ENCODE peak calls at places on chromosomes 7 and 10, in four cellular contexts. L is HepG2, W is K562, U is GM12878. Q is an unnamed sample.

GRCh38 chr10:58756126-58756525 is 243.5 kb downstream of the BICC1 start:
- DNase-seq in L (no peak), W (no peak), U (no peak), Q (no peak)

GRCh38 chr7:47572101-47572460 is 9.8 kb downstream of the TNS3 start:
- DNase-seq in L (no peak), W (no peak), U (no peak), Q (no peak)

GRCh38 chr10:63711866-63712716 is 190.9 kb downstream of the REEP3 start:
- DNase-seq in L (peak; percentile 33), W (no peak), U (no peak), Q (peak; percentile 82)

GRCh38 chr7:91636728-91637127 is 243.8 kb downstream of the MTERF1 start:
- DNase-seq in L (no peak), W (no peak), U (no peak), Q (no peak)

GRCh38 chr10:110568055-110568735 is 700 bp downstream of the SMC3 start:
- DNase-seq in L (peak; percentile 21), W (peak; percentile 22), U (no peak), Q (no peak)

GRCh38 chr7:30237271-30237695 is 47.1 kb upstream of the ZNRF2 start:
- DNase-seq in L (no peak), W (no peak), U (no peak), Q (no peak)

GRCh38 chr10:115001506-115002381 is 63.7 kb downstream of the TRUB1 start:
- DNase-seq in L (no peak), W (no peak), U (peak; percentile 21), Q (no peak)

GRCh38 chr10:28432210-28432676 is 100.7 kb upstream of the WAC start:
- DNase-seq in L (peak; percentile 66), W (peak; percentile 75), U (no peak), Q (peak; percentile 79)

GRCh38 chr7:38796636-38797501 is 112.1 kb downstream of the VPS41 start:
- DNase-seq in L (peak; percentile 46), W (peak; percentile 25), U (peak; percentile 15), Q (peak; percentile 41)

GRCh38 chr10:119807960-119808697 is 64.5 kb downstream of the MCMBP start:
- DNase-seq in L (no peak), W (no peak), U (no peak), Q (no peak)

GRCh38 chr7:135855836-135856235 is 107.2 kb upstream of the FAM180A start:
- DNase-seq in L (no peak), W (no peak), U (no peak), Q (no peak)

GRCh38 chr10:133159611-133159949 is 439 bp upstream of the KNDC1 start:
- DNase-seq in L (no peak), W (no peak), U (no peak), Q (no peak)

GRCh38 chr10:132986076-132986475 is 43.7 kb upstream of the CFAP46 start:
- DNase-seq in L (no peak), W (no peak), U (no peak), Q (no peak)

GRCh38 chr7:33109758-33110238 is 594 bp upstream of the RP9 start:
- DNase-seq in L (no peak), W (no peak), U (no peak), Q (peak; percentile 53)

GRCh38 chr7:6407434-6407833 is 40.3 kb downstream of the DAGLB start:
- DNase-seq in L (no peak), W (no peak), U (no peak), Q (no peak)

GRCh38 chr7:1691601-1692499 is 21.8 kb downstream of the ELFN1 start:
- DNase-seq in L (no peak), W (no peak), U (no peak), Q (peak; percentile 18)

GRCh38 chr7:107242267-107242666 is 73.5 kb downstream of the HBP1 start:
- DNase-seq in L (no peak), W (no peak), U (no peak), Q (no peak)

GRCh38 chr10:125024496-125025234 is 82.7 kb downstream of the ZRANB1 start:
- DNase-seq in L (no peak), W (no peak), U (no peak), Q (peak; percentile 77)

GRCh38 chr7:44258865-44259546 is 58.2 kb downstream of the YKT6 start:
- DNase-seq in L (no peak), W (no peak), U (no peak), Q (no peak)

GRCh38 chr7:70588610-70589009 is 543.3 kb upstream of the GALNT17 start:
- DNase-seq in L (no peak), W (no peak), U (no peak), Q (no peak)

GRCh38 chr10:65275296-65275695 is 1650.5 kb upstream of the LRRTM3 start:
- DNase-seq in L (no peak), W (no peak), U (no peak), Q (no peak)

GRCh38 chr7:94251-94801 is 98.0 kb upstream of the FAM20C start:
- DNase-seq in L (no peak), W (no peak), U (no peak), Q (no peak)

GRCh38 chr7:107996072-107996824 is 6.7 kb downstream of the LAMB1 start:
- DNase-seq in L (no peak), W (no peak), U (no peak), Q (peak; percentile 25)

GRCh38 chr7:107173691-107174406 is 5.0 kb downstream of the HBP1 start:
- DNase-seq in L (no peak), W (no peak), U (no peak), Q (no peak)

GRCh38 chr10:17210361-17210760 is 8.9 kb upstream of the TRDMT1 start:
- DNase-seq in L (no peak), W (no peak), U (no peak), Q (no peak)

GRCh38 chr7:149725426-149725821 is 48.0 kb downstream of the ZNF467 start:
- DNase-seq in L (no peak), W (no peak), U (no peak), Q (no peak)

GRCh38 chr10:64385355-64385754 is 864.2 kb downstream of the REEP3 start:
- DNase-seq in L (no peak), W (no peak), U (no peak), Q (no peak)

GRCh38 chr7:14954035-14954434 is 51.5 kb upstream of the DGKB start:
- DNase-seq in L (no peak), W (no peak), U (no peak), Q (no peak)

GRCh38 chr10:48416584-48417232 is 110.2 kb downstream of the MAPK8 start:
- DNase-seq in L (peak; percentile 37), W (no peak), U (no peak), Q (no peak)

GRCh38 chr7:110531186-110531585 is 559.7 kb upstream of the LRRN3 start:
- DNase-seq in L (no peak), W (no peak), U (no peak), Q (no peak)

GRCh38 chr7:54722026-54722425 is 37.0 kb downstream of the SEC61G start:
- DNase-seq in L (no peak), W (no peak), U (no peak), Q (no peak)

GRCh38 chr7:112550468-112551060 is 69.8 kb downstream of the LSMEM1 start:
- DNase-seq in L (peak; percentile 60), W (peak; percentile 64), U (peak; percentile 23), Q (peak; percentile 74)

GRCh38 chr7:129144834-129145668 is 544 bp downstream of the TSPAN33 start:
- DNase-seq in L (no peak), W (no peak), U (no peak), Q (no peak)

GRCh38 chr7:5634107-5634950 is 147.1 kb downstream of the RNF216 start:
- DNase-seq in L (no peak), W (no peak), U (no peak), Q (peak; percentile 93)

GRCh38 chr10:80253266-80253962 is 36.0 kb downstream of the MAT1A start:
- DNase-seq in L (no peak), W (no peak), U (peak; percentile 11), Q (no peak)

GRCh38 chr10:72061491-72061890 is 26.9 kb downstream of the SPOCK2 start:
- DNase-seq in L (no peak), W (peak; percentile 68), U (no peak), Q (peak; percentile 56)

GRCh38 chr7:16484453-16485158 is 19.1 kb upstream of the SOSTDC1 start:
- DNase-seq in L (peak; percentile 76), W (no peak), U (no peak), Q (no peak)
- TF ChIP-seq MXI1 in L (no peak), W (no peak), U (no peak), Q (no peak)

DNA sequence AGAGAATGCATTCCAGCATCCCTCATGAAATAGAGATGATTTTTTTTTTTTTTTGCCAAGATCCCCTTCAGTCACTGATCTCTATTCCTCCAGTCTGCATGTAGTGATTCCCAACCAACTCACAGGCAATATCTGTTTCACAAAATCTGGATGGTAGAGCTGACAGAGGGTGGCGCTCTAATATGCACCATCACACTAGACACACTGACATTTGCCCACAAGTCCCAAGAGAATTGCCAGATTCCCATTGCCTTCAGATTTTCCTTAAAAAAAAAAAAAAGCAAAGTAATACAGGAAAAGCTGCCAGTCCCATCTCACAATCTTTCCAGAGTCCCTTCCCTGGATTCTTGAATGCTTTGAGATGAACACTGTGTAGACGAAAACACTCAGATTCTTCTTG is 301.0 kb downstream of the SORCS1 start:
- DNase-seq in L (no peak), W (peak; percentile 12), U (no peak), Q (no peak)
- TF ChIP-seq FOXM1 in L (no peak), W (no peak), U (no peak), Q (no peak)

DNA sequence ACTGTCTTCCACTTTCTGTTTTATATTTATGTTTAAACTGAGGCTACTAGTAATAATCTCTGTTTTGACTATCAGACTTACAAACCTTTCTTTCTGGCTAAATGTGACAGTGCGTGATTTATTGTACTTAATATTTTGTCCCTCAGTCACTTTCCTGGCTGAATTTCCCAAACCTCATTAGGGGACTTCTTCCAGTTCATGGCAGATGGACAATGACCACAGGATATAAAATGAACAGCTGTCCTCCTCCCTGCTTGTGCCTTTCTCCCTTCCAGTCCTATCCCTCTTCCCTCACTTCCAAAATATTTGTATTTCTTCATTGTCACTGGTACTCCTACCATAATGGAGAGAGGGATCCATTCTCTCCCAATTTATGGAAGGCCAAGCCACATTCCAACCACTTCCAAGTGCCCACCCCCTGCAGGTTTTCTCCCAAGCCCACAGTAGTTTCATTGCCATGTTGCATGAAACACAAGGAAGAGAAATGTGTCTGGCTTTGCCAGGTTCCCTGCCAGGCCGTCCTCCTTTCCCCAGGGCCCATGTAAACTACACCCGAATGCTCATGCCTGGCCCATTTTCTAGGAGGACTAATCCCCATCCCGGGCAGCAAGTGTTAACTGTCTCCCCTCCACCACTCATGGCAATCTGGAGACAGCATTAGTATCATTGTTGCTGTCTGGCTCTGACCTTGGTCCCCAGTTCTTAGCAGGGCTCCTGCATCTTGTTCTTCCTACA is 269.5 kb upstream of the SLC26A5 start:
- DNase-seq in L (no peak), W (no peak), U (no peak), Q (no peak)
- TF ChIP-seq MXI1 in L (no peak), W (no peak), U (no peak), Q (no peak)

GRCh38 chr10:29837586-29837985 is 202.8 kb upstream of the SVIL start:
- DNase-seq in L (no peak), W (no peak), U (no peak), Q (no peak)

GRCh38 chr10:29838529-29838928 is 203.8 kb upstream of the SVIL start:
- DNase-seq in L (no peak), W (no peak), U (no peak), Q (no peak)

GRCh38 chr10:29830526-29831512 is 196.0 kb upstream of the SVIL start:
- DNase-seq in L (peak; percentile 33), W (no peak), U (no peak), Q (no peak)

GRCh38 chr10:29836396-29836795 is 201.6 kb upstream of the SVIL start:
- DNase-seq in L (no peak), W (no peak), U (no peak), Q (no peak)

GRCh38 chr10:29834990-29835569 is 200.3 kb upstream of the SVIL start:
- DNase-seq in L (no peak), W (no peak), U (no peak), Q (no peak)
- TF ChIP-seq FOXM1 in L (no peak), W (no peak), U (no peak), Q (no peak)